ENCODE peak calls at places on chromosomes 12 and 14, in seven cellular contexts. One of them, this sample, is unnamed.
A peak's percentile ranks its signal among the peaks of the same experiment; 100 is the strongest.

GRCh38 chr14:97687944-97688625 is 890.9 kb downstream of the VRK1 start:
- DNase-seq in testis: no peak
- DNase-seq in cardiac muscle cell: no peak
- DNase-seq in HCT116: no peak
- DNase-seq in pancreas: no peak
- DNase-seq in A549: no peak
- DNase-seq in PC-3: no peak
- DNase-seq in this sample: no peak

GRCh38 chr12:132506730-132507538 is 17.0 kb downstream of the FBRSL1 start:
- DNase-seq in HCT116: no peak
- DNase-seq in pancreas: peak; percentile 83
- DNase-seq in A549: no peak
- DNase-seq in PC-3: no peak
- DNase-seq in testis: peak; percentile 96
- DNase-seq in cardiac muscle cell: peak; percentile 92
- DNase-seq in this sample: no peak

GRCh38 chr14:69287096-69287991 is 27.4 kb downstream of the GALNT16 start:
- DNase-seq in cardiac muscle cell: peak; percentile 13
- DNase-seq in HCT116: no peak
- DNase-seq in pancreas: no peak
- DNase-seq in PC-3: peak; percentile 31
- DNase-seq in A549: no peak
- DNase-seq in testis: no peak
- DNase-seq in this sample: peak; percentile 58

GRCh38 chr12:51323966-51324895 is at the start of gene BIN2:
- DNase-seq in testis: peak; percentile 58
- DNase-seq in PC-3: no peak
- DNase-seq in pancreas: peak; percentile 32
- DNase-seq in A549: no peak
- DNase-seq in cardiac muscle cell: no peak
- DNase-seq in HCT116: no peak
- DNase-seq in this sample: no peak

GRCh38 chr12:31853520-31853919 is 105.7 kb upstream of the RESF1 start:
- DNase-seq in HCT116: no peak
- DNase-seq in pancreas: no peak
- DNase-seq in PC-3: no peak
- DNase-seq in cardiac muscle cell: peak; percentile 47
- DNase-seq in A549: no peak
- DNase-seq in testis: no peak
- DNase-seq in this sample: no peak

GRCh38 chr14:106023411-106023810 is 497.0 kb downstream of the TMEM121 start:
- DNase-seq in testis: no peak
- DNase-seq in cardiac muscle cell: no peak
- DNase-seq in pancreas: no peak
- DNase-seq in PC-3: no peak
- DNase-seq in HCT116: no peak
- DNase-seq in A549: no peak
- DNase-seq in this sample: no peak

GRCh38 chr12:117041798-117042170 is 57.4 kb downstream of the TESC start:
- DNase-seq in pancreas: no peak
- DNase-seq in PC-3: no peak
- DNase-seq in testis: no peak
- DNase-seq in HCT116: no peak
- DNase-seq in cardiac muscle cell: no peak
- DNase-seq in A549: no peak
- DNase-seq in this sample: no peak

GRCh38 chr12:130457215-130457614 is 119.5 kb downstream of the PIWIL1 start:
- DNase-seq in A549: peak; percentile 15
- DNase-seq in pancreas: no peak
- DNase-seq in PC-3: no peak
- DNase-seq in HCT116: no peak
- DNase-seq in testis: no peak
- DNase-seq in cardiac muscle cell: no peak
- DNase-seq in this sample: no peak

GRCh38 chr12:106328735-106329134 is 26.2 kb downstream of the TCP11L2 start:
- DNase-seq in PC-3: no peak
- DNase-seq in cardiac muscle cell: no peak
- DNase-seq in testis: no peak
- DNase-seq in A549: no peak
- DNase-seq in pancreas: no peak
- DNase-seq in HCT116: no peak
- DNase-seq in this sample: no peak

GRCh38 chr12:31887109-31887811 is 72.0 kb upstream of the RESF1 start:
- DNase-seq in cardiac muscle cell: no peak
- DNase-seq in A549: no peak
- DNase-seq in HCT116: no peak
- DNase-seq in PC-3: no peak
- DNase-seq in testis: no peak
- DNase-seq in pancreas: no peak
- DNase-seq in this sample: no peak

GRCh38 chr14:95174184-95174804 is 17.0 kb upstream of the DICER1 start:
- DNase-seq in A549: no peak
- DNase-seq in pancreas: no peak
- DNase-seq in PC-3: peak; percentile 7
- DNase-seq in cardiac muscle cell: peak; percentile 41
- DNase-seq in HCT116: no peak
- DNase-seq in testis: no peak
- DNase-seq in this sample: no peak

GRCh38 chr14:90273532-90273931 is 17.2 kb downstream of the PSMC1 start:
- DNase-seq in HCT116: no peak
- DNase-seq in A549: no peak
- DNase-seq in PC-3: no peak
- DNase-seq in pancreas: no peak
- DNase-seq in testis: peak; percentile 65
- DNase-seq in cardiac muscle cell: no peak
- DNase-seq in this sample: no peak

GRCh38 chr14:52044791-52045522 is 23.9 kb downstream of the NID2 start:
- DNase-seq in A549: no peak
- DNase-seq in HCT116: no peak
- DNase-seq in cardiac muscle cell: peak; percentile 86
- DNase-seq in testis: no peak
- DNase-seq in PC-3: peak; percentile 90
- DNase-seq in pancreas: peak; percentile 75
- DNase-seq in this sample: no peak

GRCh38 chr14:103330536-103330935 is 3.5 kb upstream of the EIF5 start:
- DNase-seq in testis: no peak
- DNase-seq in HCT116: no peak
- DNase-seq in cardiac muscle cell: no peak
- DNase-seq in A549: no peak
- DNase-seq in pancreas: no peak
- DNase-seq in PC-3: no peak
- DNase-seq in this sample: no peak

GRCh38 chr14:64614992-64615391 is 65.2 kb downstream of the PPP1R36 start:
- DNase-seq in PC-3: peak; percentile 31
- DNase-seq in HCT116: no peak
- DNase-seq in A549: no peak
- DNase-seq in pancreas: no peak
- DNase-seq in testis: no peak
- DNase-seq in cardiac muscle cell: no peak
- DNase-seq in this sample: no peak

GRCh38 chr14:76920572-76921175 is 94.5 kb downstream of the LRRC74A start:
- DNase-seq in A549: no peak
- DNase-seq in testis: no peak
- DNase-seq in PC-3: no peak
- DNase-seq in HCT116: no peak
- DNase-seq in pancreas: no peak
- DNase-seq in cardiac muscle cell: peak; percentile 53
- DNase-seq in this sample: no peak

GRCh38 chr12:123265851-123266678 is 5.6 kb downstream of the CDK2AP1 start:
- DNase-seq in cardiac muscle cell: no peak
- DNase-seq in pancreas: no peak
- DNase-seq in A549: no peak
- DNase-seq in HCT116: no peak
- DNase-seq in PC-3: no peak
- DNase-seq in testis: no peak
- DNase-seq in this sample: no peak

GRCh38 chr12:123266679-123267277 is 4.9 kb downstream of the CDK2AP1 start:
- DNase-seq in cardiac muscle cell: no peak
- DNase-seq in PC-3: no peak
- DNase-seq in testis: no peak
- DNase-seq in pancreas: no peak
- DNase-seq in HCT116: no peak
- DNase-seq in A549: no peak
- DNase-seq in this sample: no peak

GRCh38 chr12:123263196-123263817 is 8.3 kb downstream of the CDK2AP1 start:
- DNase-seq in A549: no peak
- DNase-seq in pancreas: no peak
- DNase-seq in testis: no peak
- DNase-seq in HCT116: no peak
- DNase-seq in cardiac muscle cell: no peak
- DNase-seq in PC-3: no peak
- DNase-seq in this sample: no peak

GRCh38 chr12:123267335-123267920 is 4.2 kb downstream of the CDK2AP1 start:
- DNase-seq in pancreas: no peak
- DNase-seq in PC-3: no peak
- DNase-seq in testis: no peak
- DNase-seq in A549: no peak
- DNase-seq in HCT116: no peak
- DNase-seq in cardiac muscle cell: no peak
- DNase-seq in this sample: no peak

DNA sequence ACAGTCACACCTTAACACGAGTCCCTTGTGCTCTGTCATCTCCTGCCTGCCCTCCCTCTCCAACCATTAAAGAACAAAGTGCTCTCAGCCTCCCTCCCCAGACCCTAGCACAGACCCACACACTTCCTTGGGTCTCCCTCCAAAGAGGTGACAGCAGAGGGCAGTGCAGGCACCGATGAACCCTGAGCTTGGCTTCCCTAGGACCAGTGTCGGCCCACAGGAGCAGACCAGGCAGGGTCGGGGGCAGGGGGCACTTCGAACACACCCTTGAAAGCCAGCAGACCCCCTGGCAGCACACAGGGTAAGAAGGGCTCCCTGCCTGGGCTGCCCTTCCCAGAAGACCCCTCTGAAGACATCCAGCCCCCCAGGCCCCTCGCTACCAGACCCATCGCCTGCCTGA is 7.0 kb downstream of the CDK2AP1 start:
- DNase-seq in HCT116: no peak
- DNase-seq in cardiac muscle cell: no peak
- DNase-seq in pancreas: no peak
- DNase-seq in A549: no peak
- DNase-seq in testis: no peak
- DNase-seq in PC-3: no peak
- DNase-seq in this sample: peak; percentile 24
- TF ChIP-seq CTCF in HCT116: peak; percentile 24
- TF ChIP-seq CTCF in cardiac muscle cell: peak; percentile 21
- TF ChIP-seq CTCF in pancreas: no peak
- TF ChIP-seq CTCF in A549: no peak
- TF ChIP-seq CTCF in testis: no peak
- TF ChIP-seq CTCF in PC-3: peak; percentile 38
- TF ChIP-seq CTCF in this sample: peak; percentile 7

DNA sequence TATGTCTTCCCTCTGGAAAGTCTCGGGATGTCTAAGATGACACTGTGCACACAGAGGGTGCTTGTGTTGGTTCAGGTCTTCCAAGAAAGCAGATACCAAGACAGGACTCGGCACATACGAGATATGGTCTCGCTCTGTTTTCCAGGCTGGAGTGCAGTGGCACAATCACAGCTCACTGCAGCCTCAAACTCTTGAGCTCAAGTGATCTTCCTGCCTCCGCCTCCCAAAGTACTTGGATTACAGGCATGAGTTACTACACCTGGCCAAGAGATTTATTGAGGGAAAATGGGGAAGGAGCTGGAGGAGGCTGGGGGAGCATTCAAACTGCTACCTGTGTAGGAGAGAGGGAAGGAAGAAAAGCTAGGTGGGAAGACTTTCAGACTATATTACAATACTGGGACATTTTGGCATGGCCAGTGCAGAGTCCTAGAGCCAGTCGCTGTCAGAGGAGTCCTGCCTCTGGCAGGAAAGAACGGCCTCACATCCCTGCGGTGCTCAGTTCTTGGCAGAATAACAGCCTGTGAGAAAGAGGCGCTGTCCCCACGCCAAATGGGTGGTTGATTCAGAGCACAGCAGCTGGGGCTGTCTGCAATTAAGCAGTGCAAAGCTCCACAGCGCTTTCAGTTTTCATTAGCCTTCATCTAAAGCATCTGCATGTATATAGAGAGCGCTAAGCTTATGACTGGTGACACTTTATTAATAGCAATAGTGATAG is 18.3 kb downstream of the SLC17A8 start:
- DNase-seq in pancreas: no peak
- DNase-seq in PC-3: no peak
- DNase-seq in HCT116: no peak
- DNase-seq in cardiac muscle cell: peak; percentile 84
- DNase-seq in A549: no peak
- DNase-seq in testis: peak; percentile 83
- DNase-seq in this sample: no peak
- H3K9me3 ChIP-seq in pancreas: no peaks in the 10 kb centered on the region
- H3K9me3 ChIP-seq in PC-3: no peaks in the 10 kb centered on the region
- H3K9me3 ChIP-seq in HCT116: no peaks in the 10 kb centered on the region
- H3K9me3 ChIP-seq in cardiac muscle cell: no peaks in the 10 kb centered on the region
- H3K9me3 ChIP-seq in A549: no peaks in the 10 kb centered on the region
- H3K9me3 ChIP-seq in testis: no peaks in the 10 kb centered on the region
- H3K9me3 ChIP-seq in this sample: no peaks in the 10 kb centered on the region

DNA sequence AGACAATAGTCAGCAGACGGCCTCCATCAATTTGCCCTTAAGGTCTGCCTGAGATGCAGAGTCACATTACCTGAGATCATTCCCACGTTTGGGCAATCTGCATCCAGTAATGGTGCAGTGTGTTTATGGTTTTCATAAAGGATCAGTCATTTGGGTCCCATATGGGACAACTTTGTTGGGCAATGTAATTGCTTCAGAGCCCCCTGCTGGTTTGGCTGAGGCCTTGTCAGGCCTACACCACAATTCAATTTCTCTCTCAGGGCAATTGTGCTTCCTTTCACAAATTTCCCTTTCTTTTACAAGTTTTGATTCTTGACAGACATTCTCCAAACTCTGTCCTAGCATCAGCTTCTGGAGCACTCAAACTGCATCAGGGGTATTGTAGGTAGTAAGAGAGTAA is 191.2 kb upstream of the SSTR1 start:
- DNase-seq in HCT116: peak; percentile 2
- DNase-seq in A549: no peak
- DNase-seq in PC-3: peak; percentile 19
- DNase-seq in pancreas: no peak
- DNase-seq in testis: no peak
- DNase-seq in cardiac muscle cell: peak; percentile 1
- DNase-seq in this sample: peak; percentile 11
- TF ChIP-seq CTCF in HCT116: peak; percentile 53
- TF ChIP-seq CTCF in A549: no peak
- TF ChIP-seq CTCF in PC-3: peak; percentile 68
- TF ChIP-seq CTCF in pancreas: no peak
- TF ChIP-seq CTCF in testis: no peak
- TF ChIP-seq CTCF in cardiac muscle cell: peak; percentile 9
- TF ChIP-seq CTCF in this sample: peak; percentile 40

DNA sequence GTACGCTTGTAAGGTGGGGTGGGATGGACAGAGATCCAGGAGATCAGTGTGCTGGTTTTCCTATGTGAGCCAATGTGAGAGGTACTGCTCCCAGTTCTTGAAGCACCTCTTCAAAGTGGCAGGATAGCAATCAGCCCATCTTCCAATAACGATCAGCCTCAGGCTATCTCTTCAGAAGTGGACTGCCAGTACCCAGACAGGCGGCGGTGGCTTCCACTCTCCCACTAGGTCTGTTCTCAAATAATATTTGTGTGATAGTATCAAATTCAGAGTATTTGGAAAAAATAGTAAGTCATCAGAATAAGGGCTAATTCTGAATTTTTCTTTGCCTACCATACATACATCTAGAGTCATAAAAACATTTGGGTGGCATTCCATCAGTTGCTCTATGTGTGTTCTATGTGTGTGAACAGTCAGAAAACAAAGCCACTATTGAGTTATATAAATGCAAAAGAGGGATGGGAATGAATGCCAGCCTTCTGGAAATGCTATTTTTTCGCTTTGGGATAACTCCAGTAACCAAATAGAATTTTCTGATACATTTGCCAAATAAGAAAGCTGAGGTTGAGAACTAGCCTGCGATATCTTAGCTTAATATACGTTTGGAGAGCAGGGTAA is 237.2 kb upstream of the RGS6 start:
- DNase-seq in HCT116: no peak
- DNase-seq in cardiac muscle cell: no peak
- DNase-seq in testis: no peak
- DNase-seq in PC-3: no peak
- DNase-seq in A549: no peak
- DNase-seq in pancreas: no peak
- DNase-seq in this sample: no peak
- H3K9me3 ChIP-seq in HCT116: no peaks in the 10 kb centered on the region
- H3K9me3 ChIP-seq in cardiac muscle cell: no peaks in the 10 kb centered on the region
- H3K9me3 ChIP-seq in testis: no peaks in the 10 kb centered on the region
- H3K9me3 ChIP-seq in PC-3: no peaks in the 10 kb centered on the region
- H3K9me3 ChIP-seq in A549: no peaks in the 10 kb centered on the region
- H3K9me3 ChIP-seq in pancreas: no peaks in the 10 kb centered on the region
- H3K9me3 ChIP-seq in this sample: no peaks in the 10 kb centered on the region

This sample was measured in Caco-2.